ENCODE peak calls at places on chromosome 7, in four cellular contexts. G is endodermal cell, H is prostate gland, O is substantia nigra. X is an unnamed sample.

GRCh38 chr7:19932549-19933249 is 159.3 kb upstream of the TMEM196 start:
- DNase-seq in H (no peak), G (no peak), O (no peak), X (no peak)

GRCh38 chr7:27693794-27694193 is 31.1 kb upstream of the HIBADH start:
- DNase-seq in G (no peak), H (no peak), O (no peak), X (no peak)

GRCh38 chr7:80145780-80146422 is 11.3 kb downstream of the GNAI1 start:
- DNase-seq in O (no peak), G (no peak), H (no peak), X (no peak)

GRCh38 chr7:99270702-99271101 is 1.9 kb upstream of the MYH16 start:
- DNase-seq in H (no peak), O (no peak), G (peak), X (no peak)

GRCh38 chr7:155163696-155164095 is 93.6 kb downstream of the HTR5A start:
- DNase-seq in O (no peak), G (no peak), H (no peak), X (no peak)

GRCh38 chr7:46830-47140 is 145.6 kb upstream of the FAM20C start:
- DNase-seq in O (no peak), H (peak), G (no peak), X (no peak)

GRCh38 chr7:44059219-44060090 is 5.9 kb downstream of the PGAM2 start:
- DNase-seq in G (no peak), H (no peak), O (no peak), X (no peak)

GRCh38 chr7:15652776-15653290 is 33.6 kb downstream of the MEOX2 start:
- DNase-seq in G (no peak), O (no peak), H (no peak), X (no peak)

GRCh38 chr7:36971515-36972139 is 247.3 kb upstream of the AOAH start:
- DNase-seq in G (no peak), H (no peak), O (no peak), X (no peak)

GRCh38 chr7:157499121-157499834 is 162.5 kb downstream of the DNAJB6 start:
- DNase-seq in O (no peak), H (no peak), G (peak), X (no peak)

GRCh38 chr7:127895814-127896280 is 135.4 kb downstream of the LRRC4 start:
- DNase-seq in G (no peak), H (no peak), O (no peak), X (no peak)

GRCh38 chr7:50803359-50804337 is 21.0 kb upstream of the GRB10 start:
- DNase-seq in G (no peak), H (no peak), O (no peak), X (no peak)

GRCh38 chr7:7417414-7417813 is 118.3 kb downstream of the COL28A1 start:
- DNase-seq in H (no peak), G (no peak), O (no peak), X (no peak)

GRCh38 chr7:73706122-73707044 is 13.1 kb downstream of the STX1A start:
- DNase-seq in G (no peak), H (no peak), O (no peak), X (no peak)

GRCh38 chr7:3673524-3673923 is 372.5 kb downstream of the SDK1 start:
- DNase-seq in H (peak), O (no peak), G (peak), X (peak)

GRCh38 chr7:140251824-140252555 is 75.2 kb upstream of the KDM7A start:
- DNase-seq in O (no peak), H (no peak), G (no peak), X (no peak)

GRCh38 chr7:19146699-19147098 is 1.5 kb upstream of the FERD3L start:
- DNase-seq in O (no peak), G (peak), H (no peak), X (no peak)

GRCh38 chr7:25840209-25840792 is 311.7 kb upstream of the NFE2L3 start:
- DNase-seq in G (no peak), H (no peak), O (no peak), X (no peak)

GRCh38 chr7:118304100-118304499 is 79.6 kb downstream of the ANKRD7 start:
- DNase-seq in O (no peak), H (no peak), G (no peak), X (no peak)

GRCh38 chr7:69599211-69599878 is 1.1 kb downstream of the AUTS2 start:
- DNase-seq in G (peak), O (no peak), H (no peak), X (no peak)

GRCh38 chr7:126840869-126841268 is 411.9 kb downstream of the GRM8 start:
- DNase-seq in O (no peak), H (no peak), G (no peak), X (no peak)

GRCh38 chr7:155860840-155861479 is 48.7 kb upstream of the SHH start:
- DNase-seq in H (peak), O (no peak), G (peak), X (no peak)

GRCh38 chr7:104272767-104273384 is 55.5 kb upstream of the LHFPL3 start:
- DNase-seq in H (peak), O (no peak), G (no peak), X (no peak)

GRCh38 chr7:129830949-129831348 is 121.8 kb downstream of the UBE2H start:
- DNase-seq in H (no peak), O (no peak), G (peak), X (no peak)

GRCh38 chr7:1825877-1826741 is 156.0 kb downstream of the ELFN1 start:
- DNase-seq in G (peak), H (no peak), O (no peak), X (no peak)

GRCh38 chr7:74581916-74582440 is 75.5 kb upstream of the GTF2I start:
- DNase-seq in H (no peak), G (no peak), O (no peak), X (no peak)

GRCh38 chr7:101453617-101454016 is 90.9 kb downstream of the COL26A1 start:
- DNase-seq in G (no peak), O (no peak), H (no peak), X (no peak)

GRCh38 chr7:95365151-95365550 is 31.0 kb downstream of the PON3 start:
- DNase-seq in O (no peak), H (no peak), G (no peak), X (no peak)

GRCh38 chr7:84738583-84739150 is 448.2 kb downstream of the SEMA3D start:
- DNase-seq in O (no peak), G (no peak), H (no peak), X (no peak)

GRCh38 chr7:2068693-2069471 is 163.9 kb downstream of the MAD1L1 start:
- DNase-seq in H (no peak), O (no peak), G (no peak), X (no peak)

GRCh38 chr7:86939197-86939814 is 120.1 kb downstream of the ELAPOR2 start:
- DNase-seq in H (peak), G (peak), O (no peak), X (no peak)

GRCh38 chr7:33667261-33667660 is 238.1 kb upstream of the BMPER start:
- DNase-seq in O (no peak), H (no peak), G (no peak), X (no peak)

DNA sequence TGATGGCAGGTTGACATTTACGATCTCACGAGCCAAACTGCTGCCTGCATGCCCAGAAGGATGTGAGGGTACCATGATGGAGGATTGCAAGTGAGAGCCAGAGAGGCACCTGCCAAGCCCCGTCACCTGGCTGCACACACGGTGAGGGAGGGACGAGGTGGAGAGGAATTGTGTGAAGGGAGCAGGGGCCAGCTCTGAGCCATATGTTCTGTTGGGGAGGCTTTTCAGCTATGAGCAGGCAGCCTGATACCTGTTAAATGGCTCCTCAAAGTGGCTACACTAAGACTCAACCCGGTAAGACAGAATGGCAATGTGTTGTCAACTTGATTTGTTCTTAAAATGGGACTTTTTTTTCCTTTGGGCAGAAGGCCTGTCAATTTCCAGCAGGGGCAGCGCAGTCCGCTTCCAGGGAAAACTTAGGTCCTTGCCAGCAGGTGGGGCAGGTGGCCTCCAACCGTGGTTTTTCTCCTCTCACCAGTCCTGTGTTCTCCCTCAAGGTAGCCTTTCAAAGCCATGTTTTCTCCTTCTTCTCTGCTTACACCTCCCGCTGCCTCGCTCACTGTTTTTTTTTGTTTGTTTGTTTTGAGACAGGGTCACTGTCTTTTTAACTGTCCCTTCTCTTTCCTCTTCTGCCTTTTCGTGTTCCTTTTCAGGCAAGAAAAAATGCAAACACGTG is 57.7 kb upstream of the ZNRF2 start:
- DNase-seq in G (peak), O (no peak), H (no peak), X (no peak)
- H3K27ac ChIP-seq in G (no peak), O (peak), H (peak), X (no peak)

GRCh38 chr7:4703532-4703931 is 21.4 kb downstream of the FOXK1 start:
- DNase-seq in G (no peak), O (no peak), H (no peak), X (no peak)
- H3K27ac ChIP-seq in G (no peak), O (no peak), H (no peak), X (no peak)

GRCh38 chr7:151954866-151955820 is 1.1 kb upstream of the GALNTL5 start:
- DNase-seq in G (peak), H (no peak), O (no peak), X (no peak)
- H3K27ac ChIP-seq in G (no peak), H (no peak), O (no peak), X (no peak)

GRCh38 chr7:55118426-55118825 is 99.6 kb downstream of the EGFR start:
- DNase-seq in G (no peak), O (no peak), H (no peak), X (no peak)
- H3K27ac ChIP-seq in G (no peak), O (no peak), H (no peak), X (no peak)

GRCh38 chr7:56009695-56010094 is 41.5 kb downstream of the PSPH start:
- DNase-seq in H (peak), O (peak), G (no peak), X (no peak)
- H3K27ac ChIP-seq in H (peak), O (peak), G (no peak), X (no peak)

GRCh38 chr7:5635461-5636445 is 145.7 kb downstream of the RNF216 start:
- DNase-seq in O (no peak), G (no peak), H (no peak), X (no peak)

GRCh38 chr7:5636446-5636835 is 145.0 kb downstream of the RNF216 start:
- DNase-seq in H (no peak), O (peak), G (no peak), X (no peak)

GRCh38 chr7:5631752-5632151 is 149.7 kb downstream of the RNF216 start:
- DNase-seq in O (no peak), H (no peak), G (no peak), X (no peak)

GRCh38 chr7:5633161-5634106 is 148.0 kb downstream of the RNF216 start:
- DNase-seq in O (no peak), G (peak), H (no peak), X (no peak)

DNA sequence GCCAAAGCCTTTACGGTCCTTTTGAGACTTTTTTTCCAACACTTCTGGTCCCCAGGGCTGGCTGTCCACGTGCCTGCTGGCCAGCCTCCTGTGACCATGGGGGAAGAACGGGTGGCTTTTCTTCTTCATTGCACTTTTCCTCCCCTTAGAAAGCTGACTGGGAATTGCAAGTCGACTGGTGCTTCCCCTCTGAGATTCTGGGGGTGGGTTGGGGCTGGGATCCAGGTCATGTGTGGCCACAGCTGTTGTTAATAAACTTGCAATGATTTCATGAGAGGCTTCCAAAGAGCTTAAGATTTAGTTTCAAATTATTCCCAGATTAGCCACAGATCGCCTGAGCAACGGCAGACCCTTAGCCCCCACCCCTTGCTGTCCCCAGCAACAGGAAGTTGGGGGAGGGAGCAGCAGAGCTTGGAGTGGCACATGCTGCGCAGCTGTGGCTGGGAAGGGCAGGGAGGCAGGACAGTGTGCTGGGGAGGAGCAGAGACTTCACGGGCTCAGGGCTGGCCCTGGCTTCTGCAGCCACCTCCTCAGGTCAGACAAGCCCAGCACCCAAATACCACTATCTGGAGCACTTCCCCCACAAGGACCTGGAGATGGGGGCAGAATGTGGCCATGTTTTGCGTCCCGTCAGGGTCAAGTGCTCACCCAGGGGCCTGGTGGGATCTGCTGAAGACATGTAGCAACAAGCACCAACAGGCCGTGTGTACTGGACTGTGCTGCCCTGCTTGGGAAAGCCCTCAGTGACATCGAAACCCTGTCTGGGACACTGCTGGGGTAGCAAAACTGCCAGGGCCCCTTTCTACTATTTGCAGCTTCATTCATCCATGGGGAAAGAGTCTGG is 147.1 kb downstream of the RNF216 start:
- DNase-seq in H (no peak), G (peak), O (peak), X (no peak)
- H3K27ac ChIP-seq in H (peak), G (peak), O (peak), X (no peak)

DNA sequence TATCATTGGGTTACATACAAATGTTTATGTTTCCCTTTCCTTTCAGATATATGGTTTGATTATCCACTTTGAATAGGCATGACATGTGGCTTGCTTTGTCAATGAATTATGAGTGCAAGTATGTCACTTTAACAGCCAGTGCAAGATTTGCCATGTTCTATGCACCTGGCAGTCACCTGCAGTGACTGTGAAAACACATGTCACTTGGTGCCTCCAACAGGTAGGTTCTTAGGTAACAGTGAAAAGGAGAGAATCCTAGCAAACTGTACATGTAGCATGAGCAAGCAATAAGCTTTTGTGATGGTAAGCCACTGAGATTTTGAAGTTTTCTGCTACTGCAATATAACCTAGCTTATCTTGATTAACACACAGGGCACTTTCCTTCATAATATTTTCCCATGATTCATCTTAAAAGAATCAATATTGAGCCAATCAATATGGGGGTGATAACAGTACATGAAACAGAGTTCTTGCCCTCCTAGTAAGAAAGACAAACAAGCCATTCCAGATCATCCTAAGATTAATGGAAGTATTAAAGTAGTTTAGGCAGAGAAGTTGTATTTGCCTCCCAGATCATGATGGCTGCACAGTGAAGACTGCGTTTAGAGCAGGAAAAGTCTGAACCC is 7.9 kb upstream of the RALA start:
- DNase-seq in O (no peak), G (no peak), H (no peak), X (no peak)
- H3K27ac ChIP-seq in O (no peak), G (no peak), H (no peak), X (no peak)